ENCODE peak calls at places on chromosomes 13 and 19, in seven cellular contexts. V is AG09319, P is PC-9, M is astrocyte of the spinal cord, Q is bronchial epithelial cell, L is fibroblast of pulmonary artery, D is pancreas. E is an unnamed sample.

GRCh38 chr19:5588906-5589676 is 21.3 kb upstream of the TINCR start:
- DNase-seq in P (no peak), M (no peak), Q (no peak), D (no peak), V (no peak), L (no peak), E (no peak)

GRCh38 chr13:42883771-42884170 is 102.4 kb downstream of the FAM216B start:
- DNase-seq in D (no peak), M (peak), Q (peak), L (peak), V (peak), P (peak), E (no peak)

GRCh38 chr19:13043285-13043684 is 48.0 kb downstream of the NFIX start:
- DNase-seq in P (no peak), D (no peak), Q (no peak), L (no peak), M (no peak), V (no peak), E (no peak)

GRCh38 chr19:40704491-40705361 is 12.0 kb downstream of the COQ8B start:
- DNase-seq in L (no peak), Q (no peak), V (no peak), P (no peak), M (no peak), D (no peak), E (no peak)

GRCh38 chr19:46081928-46082727 is 41.3 kb upstream of the IGFL4 start:
- DNase-seq in L (peak), V (no peak), M (peak), Q (peak), P (peak), D (no peak), E (peak)

GRCh38 chr13:72290962-72291681 is 424.1 kb upstream of the DACH1 start:
- DNase-seq in D (no peak), L (peak), Q (peak), P (peak), M (peak), V (no peak), E (no peak)

GRCh38 chr13:108276060-108276459 is 6.5 kb downstream of the TNFSF13B start:
- DNase-seq in M (no peak), D (no peak), V (no peak), Q (no peak), L (peak), P (no peak), E (no peak)

GRCh38 chr13:100506154-100506553 is 82.4 kb downstream of the GGACT start:
- DNase-seq in V (no peak), L (no peak), D (no peak), P (no peak), M (no peak), Q (no peak), E (no peak)

GRCh38 chr13:25167775-25168174 is 4.3 kb downstream of the AMER2 start:
- DNase-seq in Q (no peak), D (no peak), M (no peak), V (no peak), P (no peak), L (no peak), E (no peak)

GRCh38 chr13:20109037-20109436 is 51.8 kb downstream of the GJA3 start:
- DNase-seq in P (no peak), M (no peak), D (no peak), Q (no peak), V (no peak), L (no peak), E (no peak)

GRCh38 chr13:99351772-99352171 is 44.6 kb upstream of the GPR183 start:
- DNase-seq in M (no peak), D (no peak), V (no peak), Q (no peak), L (no peak), P (no peak), E (no peak)

GRCh38 chr19:47157455-47158321 is 27.1 kb downstream of the SAE1 start:
- DNase-seq in P (peak), M (peak), Q (peak), L (peak), V (no peak), D (no peak), E (peak)
- TF ChIP-seq CTCF in P (peak), M (peak), Q (no peak), L (peak), V (no peak), D (no peak), E (no peak)

GRCh38 chr13:90365130-90365529 is 982.4 kb upstream of the MIR17HG start:
- DNase-seq in D (no peak), M (peak), L (peak), Q (no peak), P (no peak), V (no peak), E (no peak)
- TF ChIP-seq CTCF in D (no peak), M (peak), L (peak), Q (no peak), P (peak), V (no peak), E (no peak)

GRCh38 chr13:29282096-29282495 is 313.4 kb downstream of the SLC7A1 start:
- DNase-seq in M (no peak), D (no peak), V (no peak), P (no peak), Q (no peak), L (no peak), E (no peak)

GRCh38 chr13:29279859-29280258 is 315.6 kb downstream of the SLC7A1 start:
- DNase-seq in Q (no peak), L (no peak), V (no peak), D (no peak), M (no peak), P (no peak), E (no peak)

GRCh38 chr13:29284726-29285125 is 310.8 kb downstream of the SLC7A1 start:
- DNase-seq in Q (no peak), D (no peak), V (no peak), M (no peak), P (no peak), L (no peak), E (no peak)
- TF ChIP-seq CTCF in Q (no peak), D (no peak), V (no peak), M (no peak), P (no peak), L (no peak), E (no peak)

GRCh38 chr19:33335446-33335845 is 33.1 kb upstream of the CEBPA start:
- DNase-seq in D (no peak), M (no peak), Q (no peak), L (no peak), V (no peak), P (no peak), E (no peak)
- TF ChIP-seq CTCF in D (no peak), M (no peak), Q (no peak), L (no peak), V (no peak), P (no peak), E (no peak)

DNA sequence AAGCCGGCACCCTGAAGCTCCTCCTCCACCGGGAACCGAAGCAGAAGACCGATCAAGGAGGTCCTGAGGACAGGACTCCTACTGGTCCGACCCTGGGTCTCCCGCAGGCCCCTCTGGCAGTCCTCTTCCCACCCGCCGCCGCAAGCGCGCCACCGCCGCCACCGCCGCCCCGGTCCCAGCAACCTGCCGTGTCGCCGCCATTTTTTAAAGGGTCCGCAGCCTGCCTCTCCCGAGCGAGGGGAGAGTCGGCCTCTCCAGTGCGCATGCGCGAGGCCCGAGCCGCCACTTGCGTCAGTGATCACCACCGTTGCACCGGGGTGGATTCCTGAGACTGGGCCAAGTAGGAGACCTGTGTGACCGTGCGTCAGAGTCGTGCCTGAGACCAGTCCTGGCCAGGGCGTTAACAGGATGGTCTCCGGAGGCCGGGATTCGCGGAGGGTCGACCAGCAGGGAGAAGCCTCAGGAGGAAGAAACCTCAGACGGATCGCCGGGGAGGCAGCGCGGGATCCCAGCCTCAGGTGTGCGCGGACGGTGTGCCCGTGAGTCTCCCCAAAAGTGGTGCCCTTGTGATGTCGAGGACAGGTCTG is 51.6 kb downstream of the ZNF146 start:
- DNase-seq in L (no peak), D (peak), M (no peak), P (no peak), V (no peak), Q (no peak), E (no peak)
- TF ChIP-seq CTCF in L (no peak), D (no peak), M (no peak), P (no peak), V (no peak), Q (no peak), E (no peak)

DNA sequence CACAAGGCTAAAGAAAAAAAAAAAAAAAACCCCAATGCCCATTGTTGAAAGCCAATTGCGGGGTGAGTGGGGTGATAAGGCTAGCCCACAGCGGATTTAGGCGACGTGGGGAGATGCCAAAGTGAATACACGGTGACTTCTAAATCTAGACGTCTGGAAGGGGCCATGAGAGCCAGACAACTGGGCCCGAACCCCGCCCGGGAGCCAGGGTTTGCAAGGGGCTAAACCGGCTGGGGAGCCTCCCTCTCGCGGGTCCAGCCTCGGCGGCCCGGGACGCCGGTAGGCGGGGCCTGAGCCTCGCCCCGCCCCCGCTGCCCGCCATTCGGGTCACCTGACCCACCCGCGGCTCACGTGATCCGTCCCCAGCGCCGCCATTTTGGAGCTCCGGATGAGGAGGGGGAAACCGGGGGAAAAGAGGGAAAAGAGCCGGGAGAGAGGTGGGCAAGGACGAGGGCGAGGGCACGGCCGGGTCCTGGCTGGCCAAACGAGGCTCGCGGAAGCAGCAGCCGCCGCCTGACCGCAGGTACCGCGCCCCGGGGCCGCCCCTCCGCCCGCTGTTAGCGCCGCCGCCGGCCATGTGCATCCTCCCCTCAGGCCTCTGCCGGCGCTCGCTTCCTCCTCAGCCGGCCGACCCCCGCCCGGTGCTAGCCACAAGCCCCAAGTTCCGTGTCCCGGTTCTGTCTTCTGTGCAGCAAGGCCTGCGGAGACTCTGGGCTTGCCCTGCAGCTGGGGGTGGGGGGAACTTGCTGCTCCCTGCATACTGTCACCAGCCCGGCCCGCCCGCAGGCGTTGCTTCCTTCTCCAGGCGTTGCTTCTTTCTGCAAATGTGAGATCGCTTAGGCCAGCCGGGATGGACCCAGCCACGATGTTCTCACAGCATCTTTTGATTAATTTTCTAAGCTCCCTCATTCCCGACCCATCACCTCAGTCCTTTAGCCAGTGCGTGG is at the start of gene ZNF507:
- DNase-seq in M (peak), L (peak), V (no peak), D (peak), P (peak), Q (peak), E (peak)
- TF ChIP-seq CTCF in M (peak), L (no peak), V (no peak), D (no peak), P (no peak), Q (no peak), E (no peak)

GRCh38 chr19:3373971-3374368 is 7.6 kb downstream of the NFIC start:
- DNase-seq in L (no peak), D (no peak), Q (no peak), M (no peak), P (no peak), V (no peak), E (no peak)

GRCh38 chr19:3378352-3379146 is 12.2 kb downstream of the NFIC start:
- DNase-seq in M (no peak), L (no peak), P (no peak), D (no peak), Q (no peak), V (no peak), E (no peak)

GRCh38 chr19:3374369-3375112 is 8.2 kb downstream of the NFIC start:
- DNase-seq in L (no peak), D (peak), M (no peak), Q (no peak), V (no peak), P (no peak), E (no peak)

GRCh38 chr19:3372413-3372812 is 6.0 kb downstream of the NFIC start:
- DNase-seq in D (peak), P (no peak), V (no peak), M (no peak), Q (no peak), L (no peak), E (no peak)

GRCh38 chr19:3375221-3376088 is 9.1 kb downstream of the NFIC start:
- DNase-seq in M (peak), Q (no peak), D (peak), P (no peak), L (peak), V (no peak), E (no peak)
- TF ChIP-seq CTCF in M (no peak), Q (no peak), D (no peak), P (no peak), L (no peak), V (no peak), E (no peak)

GRCh38 chr13:69566104-69566716 is 541.4 kb upstream of the ATXN8OS start:
- DNase-seq in M (no peak), D (no peak), V (no peak), Q (no peak), L (no peak), P (no peak), E (no peak)

GRCh38 chr13:69567514-69567913 is 540.1 kb upstream of the ATXN8OS start:
- DNase-seq in M (no peak), Q (no peak), V (no peak), D (no peak), L (no peak), P (no peak), E (no peak)

GRCh38 chr13:69565334-69565733 is 542.3 kb upstream of the ATXN8OS start:
- DNase-seq in L (no peak), Q (peak), V (no peak), P (peak), D (no peak), M (peak), E (peak)
- TF ChIP-seq CTCF in L (no peak), Q (peak), V (no peak), P (peak), D (no peak), M (peak), E (peak)